ENCODE peak calls at places on chromosomes 6 and 20, in six cellular contexts. F is naive B cell, Y is foreskin fibroblast, P is H1, R is astrocyte of the spinal cord, U is keratinocyte. W is an unnamed sample.

GRCh38 chr6:38270367-38270766 is 369.4 kb downstream of the BTBD9 start:
- DNase-seq in F (no peak), Y (no peak), P (no peak), R (no peak), U (no peak), W (no peak)

GRCh38 chr20:5933802-5934436 is 16.4 kb downstream of the TRMT6 start:
- DNase-seq in F (peak), Y (no peak), P (no peak), R (no peak), U (no peak), W (no peak)

GRCh38 chr6:120620900-120621299 is 713.4 kb downstream of the TBC1D32 start:
- DNase-seq in F (no peak), Y (no peak), P (no peak), R (no peak), U (no peak), W (no peak)

GRCh38 chr20:49854190-49854875 is 41.7 kb downstream of the SLC9A8 start:
- DNase-seq in F (no peak), Y (no peak), P (no peak), R (no peak), U (no peak), W (no peak)

GRCh38 chr6:116011520-116011919 is 49.2 kb downstream of the FRK start:
- DNase-seq in F (no peak), Y (no peak), P (no peak), R (no peak), U (no peak), W (no peak)

GRCh38 chr6:142013286-142013685 is 119.4 kb upstream of the GJE1 start:
- DNase-seq in F (no peak), Y (peak), P (no peak), R (peak), U (peak), W (no peak)

GRCh38 chr6:16286151-16286522 is 47.8 kb downstream of the GMPR start:
- DNase-seq in F (no peak), Y (peak), P (peak), R (peak), U (no peak), W (no peak)

GRCh38 chr6:158686791-158687381 is 37.0 kb downstream of the SYTL3 start:
- DNase-seq in F (peak), Y (no peak), P (no peak), R (no peak), U (no peak), W (no peak)

GRCh38 chr6:5582758-5583157 is 321.4 kb downstream of the FARS2 start:
- DNase-seq in F (no peak), Y (peak), P (no peak), R (no peak), U (no peak), W (no peak)

GRCh38 chr6:15254074-15254975 is 8.5 kb downstream of the JARID2 start:
- DNase-seq in F (peak), Y (no peak), P (no peak), R (no peak), U (no peak), W (no peak)

GRCh38 chr6:139539852-139540251 is 165.4 kb upstream of the CITED2 start:
- DNase-seq in F (no peak), Y (peak), P (peak), R (peak), U (peak), W (no peak)

GRCh38 chr6:44192428-44193041 is 24.2 kb upstream of the MYMX start:
- DNase-seq in F (no peak), Y (no peak), P (no peak), R (no peak), U (no peak), W (no peak)

GRCh38 chr6:36028088-36028886 is 679 bp downstream of the MAPK14 start:
- DNase-seq in F (no peak), Y (peak), P (no peak), R (peak), U (no peak), W (peak)

GRCh38 chr6:153301602-153302001 is 170.5 kb upstream of the RGS17 start:
- DNase-seq in F (no peak), Y (no peak), P (no peak), R (no peak), U (no peak), W (no peak)

GRCh38 chr20:48153523-48153922 is 368.2 kb upstream of the SULF2 start:
- DNase-seq in F (no peak), Y (no peak), P (no peak), R (no peak), U (no peak), W (no peak)